ENCODE peak calls at places on chromosomes 2 and 18, in nine cellular contexts. A, Y, B, O, V, I, F, G and E are unnamed samples. For H3K27me3, the result is how much of the 10 kb centered on the place peaks cover.

GRCh38 chr2:23669413-23670244 is 257.3 kb downstream of the ATAD2B start:
- DNase-seq in F (peak), G (no peak), A (peak), O (no peak), V (no peak), B (peak), I (peak), Y (peak), E (no peak)

GRCh38 chr2:236899945-236900640 is 185.6 kb upstream of the COPS8 start:
- DNase-seq in V (no peak), I (no peak), G (no peak), B (no peak), F (no peak), Y (no peak), O (no peak), A (no peak), E (no peak)

GRCh38 chr2:205496777-205497176 is 185.5 kb upstream of the NRP2 start:
- DNase-seq in V (no peak), Y (no peak), A (no peak), B (peak), G (no peak), I (no peak), F (no peak), O (no peak), E (no peak)

GRCh38 chr18:58013241-58014211 is 30.5 kb upstream of the NEDD4L start:
- DNase-seq in G (no peak), I (no peak), Y (no peak), B (no peak), V (no peak), A (no peak), F (no peak), O (no peak), E (no peak)

GRCh38 chr2:232333361-232334135 is 45.0 kb upstream of the ALPP start:
- DNase-seq in O (peak), V (no peak), Y (peak), F (peak), B (peak), I (no peak), A (peak), G (peak), E (peak)

GRCh38 chr2:46428911-46429436 is 50.4 kb upstream of the TMEM247 start:
- DNase-seq in V (no peak), Y (no peak), A (no peak), O (no peak), F (peak), B (no peak), I (no peak), G (peak), E (no peak)

GRCh38 chr18:50152900-50153299 is 42.0 kb downstream of the MYO5B start:
- DNase-seq in G (no peak), I (no peak), O (no peak), V (no peak), B (no peak), F (no peak), Y (no peak), A (no peak), E (no peak)

GRCh38 chr2:64767670-64768425 is 114.1 kb upstream of the SERTAD2 start:
- DNase-seq in F (peak), Y (peak), G (peak), O (peak), V (peak), A (peak), I (peak), B (peak), E (peak)

GRCh38 chr18:57581301-57581934 is 5.1 kb downstream of the FECH start:
- DNase-seq in I (peak), Y (no peak), A (no peak), F (no peak), V (no peak), O (no peak), B (no peak), G (no peak), E (peak)

GRCh38 chr18:52001106-52001505 is 338.9 kb upstream of the DCC start:
- DNase-seq in O (no peak), A (no peak), F (no peak), I (no peak), B (no peak), Y (no peak), G (no peak), V (no peak), E (no peak)

GRCh38 chr2:158502984-158503383 is 46.2 kb downstream of the PKP4 start:
- DNase-seq in Y (no peak), G (no peak), A (no peak), V (no peak), I (no peak), F (no peak), O (no peak), B (no peak), E (no peak)

GRCh38 chr2:217794133-217794986 is 208.4 kb downstream of the TNS1 start:
- DNase-seq in V (no peak), A (no peak), G (peak), F (no peak), I (no peak), B (no peak), O (no peak), Y (peak), E (no peak)

GRCh38 chr2:226802573-226802972 is 3.0 kb upstream of the IRS1 start:
- DNase-seq in F (no peak), G (peak), V (peak), I (peak), Y (no peak), A (no peak), O (no peak), B (no peak), E (no peak)

GRCh38 chr18:80191907-80192652 is 55.2 kb downstream of the PARD6G start:
- DNase-seq in I (no peak), B (no peak), Y (no peak), G (no peak), V (no peak), F (no peak), A (no peak), O (no peak), E (no peak)

GRCh38 chr2:190980630-190981214 is 33.2 kb downstream of the STAT1 start:
- DNase-seq in Y (no peak), F (no peak), G (no peak), I (no peak), O (no peak), V (no peak), A (no peak), B (no peak), E (no peak)

GRCh38 chr2:232239956-232240681 is 138.4 kb upstream of the ALPP start:
- DNase-seq in Y (no peak), G (no peak), B (no peak), O (no peak), V (no peak), I (no peak), A (no peak), F (no peak), E (no peak)

GRCh38 chr2:188620916-188621315 is 329.2 kb downstream of the GULP1 start:
- DNase-seq in I (no peak), O (no peak), A (no peak), B (no peak), Y (no peak), V (no peak), G (no peak), F (no peak), E (no peak)

GRCh38 chr2:20425371-20425881 is 21.4 kb upstream of the RHOB start:
- DNase-seq in A (no peak), I (no peak), V (no peak), Y (no peak), B (no peak), G (no peak), F (no peak), O (no peak), E (no peak)

GRCh38 chr2:20425884-20426283 is 21.0 kb upstream of the RHOB start:
- DNase-seq in O (no peak), F (no peak), V (no peak), B (no peak), Y (no peak), G (no peak), A (no peak), I (no peak), E (no peak)

GRCh38 chr2:20423376-20423775 is 23.5 kb upstream of the RHOB start:
- DNase-seq in Y (no peak), V (no peak), B (no peak), O (no peak), F (no peak), A (no peak), G (no peak), I (no peak), E (no peak)

GRCh38 chr2:20423847-20424246 is 23.0 kb upstream of the RHOB start:
- DNase-seq in O (no peak), F (no peak), A (no peak), V (no peak), G (no peak), Y (no peak), B (no peak), I (no peak), E (no peak)

GRCh38 chr2:20424300-20425290 is 22.3 kb upstream of the RHOB start:
- DNase-seq in I (peak), V (no peak), B (no peak), Y (peak), G (no peak), F (peak), O (no peak), A (no peak), E (peak)
- H3K4me3 ChIP-seq in I (no peak), V (no peak), B (no peak), Y (no peak), G (no peak), F (peak), O (no peak), A (no peak), E (peak)

DNA sequence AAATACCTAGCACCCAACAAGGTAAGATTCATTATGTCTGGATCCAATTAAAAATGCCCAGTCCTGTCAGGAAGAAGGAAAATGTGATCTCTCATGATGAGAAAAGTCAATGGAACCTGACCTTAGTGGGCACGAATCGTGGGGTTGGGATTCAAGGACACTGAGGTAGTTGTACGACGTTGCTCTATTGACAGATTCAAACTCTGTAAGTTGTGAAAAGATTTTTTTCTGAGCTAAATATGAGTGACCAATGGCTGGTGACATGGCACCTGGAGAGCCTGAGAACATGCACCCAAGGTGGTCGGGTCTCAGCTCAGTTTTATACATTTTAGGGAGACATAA is 148.2 kb downstream of the NDUFA10 start:
- DNase-seq in G (no peak), A (no peak), B (no peak), Y (no peak), F (no peak), I (no peak), V (no peak), O (no peak), E (no peak)
- H3K27me3 ChIP-seq in G (under half), A (under half), B (under half), Y (under half), F (under half), I (under half), V (under half), O (under half), E (under half)

GRCh38 chr2:187543488-187543887 is 10.7 kb downstream of the TFPI start:
- DNase-seq in G (no peak), F (no peak), V (no peak), B (no peak), O (no peak), Y (no peak), I (no peak), A (no peak), E (no peak)

GRCh38 chr2:187542123-187542522 is 12.1 kb downstream of the TFPI start:
- DNase-seq in A (no peak), Y (no peak), F (no peak), V (no peak), G (no peak), B (no peak), O (no peak), I (no peak), E (no peak)

GRCh38 chr2:187544371-187545080 is 9.7 kb downstream of the TFPI start:
- DNase-seq in I (no peak), A (no peak), F (no peak), Y (no peak), O (no peak), G (no peak), V (no peak), B (no peak), E (peak)

GRCh38 chr2:187545238-187545751 is 8.9 kb downstream of the TFPI start:
- DNase-seq in A (no peak), O (no peak), B (no peak), I (no peak), F (no peak), Y (no peak), V (no peak), G (no peak), E (no peak)

GRCh38 chr2:187541086-187542085 is 12.8 kb downstream of the TFPI start:
- DNase-seq in A (no peak), I (peak), G (no peak), F (no peak), O (no peak), B (no peak), Y (no peak), V (no peak), E (no peak)
- H3K4me3 ChIP-seq in A (no peak), I (no peak), G (no peak), F (no peak), O (no peak), B (no peak), Y (no peak), V (no peak), E (no peak)

GRCh38 chr2:86646865-86647264 is 23.2 kb upstream of the RNF103 start:
- DNase-seq in F (no peak), A (no peak), Y (no peak), B (no peak), I (no peak), G (no peak), V (no peak), O (no peak), E (no peak)

GRCh38 chr2:86648696-86649095 is 25.0 kb upstream of the RNF103 start:
- DNase-seq in V (no peak), B (no peak), O (no peak), Y (no peak), F (no peak), I (no peak), A (no peak), G (no peak), E (no peak)

GRCh38 chr2:86650188-86650587 is 26.5 kb upstream of the RNF103 start:
- DNase-seq in B (no peak), V (no peak), Y (no peak), I (no peak), G (no peak), F (no peak), O (no peak), A (no peak), E (no peak)

GRCh38 chr2:86646329-86646728 is 22.7 kb upstream of the RNF103 start:
- DNase-seq in B (no peak), F (no peak), V (no peak), A (no peak), Y (no peak), I (no peak), G (no peak), O (no peak), E (no peak)

DNA sequence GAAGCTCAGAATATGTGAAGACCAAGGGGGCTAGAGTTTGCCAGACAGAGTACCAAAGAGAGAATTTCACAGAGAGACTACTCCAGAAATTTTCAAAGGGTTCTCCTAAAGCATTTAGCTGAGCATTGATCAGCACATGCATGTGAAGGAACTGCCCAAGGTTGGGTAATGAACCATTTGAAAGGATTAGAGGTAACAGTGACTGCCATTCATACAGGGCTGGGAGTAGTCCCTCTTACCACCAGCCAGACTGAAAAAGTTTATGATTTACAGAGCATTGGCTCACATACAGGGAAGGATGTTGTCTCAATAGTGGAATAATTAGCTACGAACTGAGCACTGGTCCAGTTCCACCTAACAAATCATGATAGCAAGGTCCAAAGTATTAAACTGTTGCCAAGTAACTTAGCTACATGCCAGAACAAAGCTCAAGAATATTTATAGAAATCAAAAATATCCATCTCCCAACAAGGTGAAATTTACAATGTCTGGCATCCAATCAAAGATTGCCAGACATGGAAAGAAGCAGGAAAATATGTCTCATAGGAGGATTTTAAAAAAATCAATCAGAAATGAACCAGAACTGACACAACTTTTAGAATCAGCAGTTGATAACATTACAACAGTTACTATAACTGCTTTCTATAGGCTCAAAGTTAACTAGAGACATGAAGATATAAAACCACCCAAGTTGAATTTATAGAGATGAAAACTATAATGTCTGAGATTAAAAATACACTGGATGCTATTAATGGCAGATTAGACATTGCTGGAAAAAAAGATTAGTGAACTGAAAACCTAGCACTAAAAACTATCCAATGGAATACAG is 25.7 kb upstream of the RNF103 start:
- DNase-seq in I (no peak), V (no peak), A (no peak), B (no peak), Y (no peak), G (no peak), F (no peak), O (no peak), E (no peak)
- H3K27me3 ChIP-seq in I (under half), V (under half), A (under half), B (under half), Y (under half), G (under half), F (under half), O (under half), E (under half)

DNA sequence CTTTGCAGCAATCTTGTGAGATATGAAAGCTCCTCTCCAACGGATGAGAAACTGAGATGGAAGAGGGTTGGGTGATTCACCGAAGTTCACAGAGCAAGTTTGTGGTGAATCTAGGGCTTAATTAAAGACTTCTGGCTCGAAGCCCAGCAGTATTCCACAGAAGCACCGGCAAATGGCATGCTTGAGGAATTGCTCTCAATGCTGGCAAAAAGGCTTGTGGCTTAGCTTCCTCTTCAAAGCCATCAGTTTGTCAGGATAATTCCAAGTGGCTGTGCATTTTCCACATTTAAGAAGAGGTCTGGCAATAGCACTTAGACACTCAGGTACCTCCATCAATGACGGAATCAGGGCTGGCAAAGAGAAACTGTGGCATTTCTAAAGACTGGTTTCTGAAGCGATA is 98.7 kb upstream of the SLC66A3 start:
- DNase-seq in G (no peak), I (no peak), A (no peak), Y (no peak), V (no peak), O (no peak), F (no peak), B (no peak), E (no peak)
- H3K4me3 ChIP-seq in G (no peak), I (no peak), A (no peak), Y (no peak), V (no peak), O (no peak), F (no peak), B (no peak), E (no peak)

DNA sequence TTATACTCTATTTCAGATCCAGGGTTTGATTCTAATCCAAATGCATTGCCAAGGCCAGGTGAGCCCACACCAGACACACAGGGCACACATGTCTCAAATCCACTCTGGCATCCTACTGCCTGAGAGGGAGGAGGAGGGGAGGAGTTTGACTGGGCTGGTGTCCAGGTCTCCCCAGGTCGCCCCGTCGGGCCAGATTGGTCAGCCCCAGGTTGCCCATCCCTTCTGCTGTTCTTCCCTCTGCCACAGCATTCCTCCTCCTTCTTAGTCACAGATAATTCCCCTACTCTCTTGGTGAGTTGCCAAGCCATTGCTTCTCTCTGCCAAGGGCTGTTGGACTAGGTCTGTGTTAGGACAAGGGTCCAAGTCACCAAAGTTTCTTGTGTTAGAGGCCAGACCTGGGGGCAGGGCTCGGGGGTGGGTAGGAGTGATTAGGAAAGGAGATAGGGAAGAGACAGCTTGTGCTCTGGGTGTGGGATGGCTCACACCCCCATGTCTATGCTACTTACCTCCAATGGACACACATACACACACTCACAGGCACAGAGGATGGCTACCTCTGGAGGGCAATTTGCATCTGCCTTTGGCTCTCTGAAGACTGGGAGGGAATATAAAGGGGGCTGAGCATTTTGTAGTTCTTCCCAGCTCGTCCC is 2.5 kb upstream of the EGR4 start:
- DNase-seq in O (no peak), G (no peak), B (no peak), V (no peak), A (no peak), Y (no peak), F (no peak), I (no peak), E (no peak)
- H3K27me3 ChIP-seq in O (under half), G (under half), B (under half), V (under half), A (under half), Y (half or more), F (half or more), I (half or more), E (under half)